ENCODE peak calls at places on chromosomes 2 and 18, in ten cellular contexts. Y, L, A, X, E, G, J, D, P and R are unnamed samples.

GRCh38 chr2:9984861-9985480 is 33.5 kb downstream of the GRHL1 start:
- DNase-seq in Y (no peak), L (no peak), A (no peak), X (no peak), E (peak; percentile 38), G (no peak), J (peak; percentile 47), D (peak; percentile 95), P (peak; percentile 67), R (peak; percentile 83)

GRCh38 chr2:119864318-119864717 is 104.6 kb downstream of the PTPN4 start:
- DNase-seq in Y (no peak), L (no peak), A (no peak), X (no peak), E (peak; percentile 5), G (no peak), J (peak; percentile 33), D (no peak), P (no peak), R (no peak)

GRCh38 chr2:4549811-4550210 is 846.4 kb downstream of the DCDC2C start:
- DNase-seq in Y (no peak), L (no peak), A (no peak), X (no peak), E (no peak), G (no peak), J (no peak), D (no peak), P (no peak), R (no peak)

GRCh38 chr2:1967242-1968210 is 223.2 kb upstream of the PXDN start:
- DNase-seq in Y (peak; percentile 8), L (no peak), A (no peak), X (no peak), E (no peak), G (no peak), J (no peak), D (no peak), P (no peak), R (no peak)

GRCh38 chr2:188787661-188788044 is 186.5 kb upstream of the COL3A1 start:
- DNase-seq in Y (no peak), L (no peak), A (no peak), X (no peak), E (peak; percentile 70), G (no peak), J (peak; percentile 23), D (peak; percentile 82), P (peak; percentile 43), R (no peak)

GRCh38 chr2:76610451-76610850 is 899.7 kb upstream of the GCFC2 start:
- DNase-seq in Y (no peak), L (no peak), A (no peak), X (no peak), E (no peak), G (no peak), J (no peak), D (no peak), P (no peak), R (no peak)

GRCh38 chr2:3633089-3633981 is 24.7 kb upstream of the ALLC start:
- DNase-seq in Y (peak; percentile 74), L (no peak), A (peak; percentile 92), X (no peak), E (peak; percentile 41), G (no peak), J (peak; percentile 12), D (peak; percentile 12), P (peak; percentile 52), R (no peak)

GRCh38 chr2:149330127-149331022 is at the start of gene LYPD6:
- DNase-seq in Y (peak; percentile 80), L (no peak), A (peak; percentile 80), X (peak; percentile 83), E (peak; percentile 76), G (peak; percentile 72), J (peak; percentile 86), D (peak; percentile 70), P (peak; percentile 76), R (no peak)

GRCh38 chr2:74762789-74763188 is 71.1 kb upstream of the HK2 start:
- DNase-seq in Y (no peak), L (no peak), A (no peak), X (no peak), E (no peak), G (no peak), J (no peak), D (no peak), P (no peak), R (no peak)

GRCh38 chr2:233571462-233571861 is 4.9 kb upstream of the USP40 start:
- DNase-seq in Y (no peak), L (no peak), A (no peak), X (no peak), E (no peak), G (no peak), J (no peak), D (no peak), P (no peak), R (no peak)

GRCh38 chr2:225737556-225737955 is 338.0 kb downstream of the NYAP2 start:
- DNase-seq in Y (no peak), L (no peak), A (peak; percentile 76), X (peak; percentile 23), E (peak; percentile 65), G (peak; percentile 41), J (peak; percentile 79), D (peak; percentile 5), P (peak; percentile 14), R (no peak)

GRCh38 chr2:121748202-121748601 is 7.2 kb upstream of the TSN start:
- DNase-seq in Y (no peak), L (no peak), A (peak; percentile 64), X (no peak), E (peak; percentile 34), G (no peak), J (peak; percentile 78), D (peak; percentile 52), P (peak; percentile 36), R (no peak)

GRCh38 chr2:49241506-49241905 is 87.2 kb upstream of the FSHR start:
- DNase-seq in Y (no peak), L (no peak), A (no peak), X (no peak), E (peak; percentile 6), G (no peak), J (no peak), D (peak; percentile 70), P (no peak), R (no peak)

GRCh38 chr2:241902357-241902991 is 32.9 kb downstream of the RTP5 start:
- DNase-seq in Y (no peak), L (no peak), A (no peak), X (no peak), E (no peak), G (no peak), J (no peak), D (no peak), P (no peak), R (no peak)

GRCh38 chr18:12839526-12840196 is 44.4 kb downstream of the PTPN2 start:
- DNase-seq in Y (no peak), L (no peak), A (peak; percentile 31), X (no peak), E (peak; percentile 49), G (no peak), J (peak; percentile 43), D (peak; percentile 60), P (no peak), R (no peak)

GRCh38 chr18:72375628-72376027 is 168.5 kb downstream of the CBLN2 start:
- DNase-seq in Y (no peak), L (no peak), A (peak; percentile 20), X (no peak), E (peak; percentile 99), G (no peak), J (no peak), D (peak; percentile 25), P (peak; percentile 0), R (peak; percentile 9)

GRCh38 chr2:168233726-168234406 is 13.5 kb downstream of the STK39 start:
- DNase-seq in Y (no peak), L (no peak), A (no peak), X (no peak), E (peak; percentile 74), G (no peak), J (no peak), D (no peak), P (no peak), R (no peak)

GRCh38 chr18:11004951-11005350 is 144.4 kb downstream of the PIEZO2 start:
- DNase-seq in Y (no peak), L (no peak), A (peak; percentile 1), X (no peak), E (peak; percentile 43), G (no peak), J (no peak), D (no peak), P (no peak), R (no peak)

GRCh38 chr2:120100627-120101026 is 87.8 kb downstream of the EPB41L5 start:
- DNase-seq in Y (no peak), L (no peak), A (no peak), X (no peak), E (no peak), G (no peak), J (no peak), D (no peak), P (no peak), R (no peak)

GRCh38 chr2:240619506-240620148 is 5.7 kb upstream of the GPR35 start:
- DNase-seq in Y (no peak), L (no peak), A (no peak), X (no peak), E (no peak), G (no peak), J (peak; percentile 6), D (no peak), P (no peak), R (no peak)